ENCODE peak calls at places on chromosome 12, in four cellular contexts. C is epithelial cell of esophagus, G is GM20000, X is esophagus squamous epithelium. Q is an unnamed sample.

GRCh38 chr12:25845415-25845814 is 113.1 kb upstream of the RASSF8 start:
- DNase-seq in X (no peak), G (no peak), C (no peak), Q (no peak)

GRCh38 chr12:93982847-93983315 is 165.5 kb upstream of the PLXNC1 start:
- DNase-seq in C (peak), X (no peak), G (no peak), Q (no peak)

GRCh38 chr12:69881771-69882170 is 56.7 kb downstream of the MYRFL start:
- DNase-seq in C (no peak), G (no peak), X (no peak), Q (no peak)

GRCh38 chr12:43206396-43206795 is 345.6 kb downstream of the ADAMTS20 start:
- DNase-seq in X (no peak), C (peak), G (no peak), Q (no peak)

GRCh38 chr12:92827836-92828431 is 101.2 kb downstream of the EEA1 start:
- DNase-seq in X (no peak), G (peak), C (peak), Q (peak)

GRCh38 chr12:47391566-47391965 is 311.8 kb upstream of the AMIGO2 start:
- DNase-seq in C (no peak), G (no peak), X (no peak), Q (no peak)

GRCh38 chr12:77603923-77604322 is 226.8 kb upstream of the NAV3 start:
- DNase-seq in C (no peak), X (no peak), G (no peak), Q (no peak)

GRCh38 chr12:124453419-124454351 is 113.7 kb downstream of the NCOR2 start:
- DNase-seq in C (peak), X (peak), G (peak), Q (peak)

GRCh38 chr12:98893126-98893525 is 248.0 kb downstream of the APAF1 start:
- DNase-seq in G (no peak), X (no peak), C (no peak), Q (no peak)

GRCh38 chr12:13255792-13256704 is 59.5 kb downstream of the EMP1 start:
- DNase-seq in X (peak), G (peak), C (peak), Q (peak)
- TF ChIP-seq CTCF in X (peak), G (peak), C (peak), Q (peak)

GRCh38 chr12:5988088-5988487 is 43.0 kb upstream of the ANO2 start:
- DNase-seq in C (no peak), X (no peak), G (no peak), Q (no peak)
- TF ChIP-seq CTCF in C (no peak), X (no peak), G (no peak), Q (no peak)

GRCh38 chr12:6324936-6325750 is 14.7 kb downstream of the PLEKHG6 start:
- DNase-seq in C (no peak), G (no peak), X (no peak), Q (no peak)
- TF ChIP-seq CTCF in C (no peak), G (no peak), X (no peak), Q (no peak)

DNA sequence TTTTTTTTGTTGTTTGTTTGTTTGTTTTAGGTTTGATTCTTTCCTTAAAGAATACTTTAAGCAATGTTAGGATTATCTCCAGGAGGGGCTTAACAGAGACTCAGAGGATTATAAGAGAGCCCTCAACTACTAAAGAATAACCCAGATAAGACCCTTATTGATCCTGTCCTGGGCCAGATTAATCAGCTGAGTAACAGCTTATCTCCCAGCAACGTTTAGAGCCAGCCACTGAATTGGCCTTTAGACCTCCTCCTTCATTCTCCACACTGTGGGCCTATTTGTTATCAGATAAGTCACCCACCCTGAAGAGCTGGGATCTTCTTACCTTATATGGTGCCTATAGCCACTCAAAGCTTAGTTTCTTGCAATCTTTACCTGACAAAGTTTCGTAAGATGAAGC is 71.1 kb downstream of the FIGNL2 start:
- DNase-seq in G (no peak), X (no peak), C (no peak), Q (no peak)
- TF ChIP-seq CTCF in G (no peak), X (no peak), C (no peak), Q (no peak)

GRCh38 chr12:109931143-109931542 is 31.1 kb downstream of the TCHP start:
- DNase-seq in G (no peak), C (no peak), X (no peak), Q (no peak)

GRCh38 chr12:109932878-109933503 is 32.9 kb downstream of the TCHP start:
- DNase-seq in G (no peak), C (no peak), X (no peak), Q (no peak)

GRCh38 chr12:109937371-109937770 is 37.3 kb downstream of the TCHP start:
- DNase-seq in X (no peak), C (no peak), G (no peak), Q (no peak)

GRCh38 chr12:109930028-109930800 is 30.1 kb downstream of the TCHP start:
- DNase-seq in X (no peak), C (no peak), G (no peak), Q (no peak)

DNA sequence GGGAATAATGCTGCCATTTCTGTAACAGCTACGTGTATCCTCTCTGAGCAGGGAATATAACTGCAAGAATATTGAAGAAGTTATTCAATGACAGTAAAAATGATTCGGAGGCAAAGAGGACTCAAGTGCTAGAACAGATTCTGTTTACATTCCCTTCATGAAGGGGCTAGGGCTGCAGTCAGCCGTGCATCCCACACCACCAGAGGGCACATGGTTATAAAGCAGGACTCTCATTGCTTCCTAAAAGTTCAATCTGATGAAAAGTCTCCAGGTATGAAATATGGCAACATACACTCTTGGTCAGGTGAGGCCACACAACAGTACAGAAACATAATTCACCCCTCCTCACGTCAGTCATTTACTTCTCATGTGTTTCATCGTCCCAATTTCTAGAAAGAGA is 34.0 kb downstream of the TCHP start:
- DNase-seq in C (no peak), G (no peak), X (no peak), Q (peak)
- TF ChIP-seq CTCF in C (peak), G (no peak), X (peak), Q (no peak)

GRCh38 chr12:105561981-105562726 is 231.7 kb downstream of the C12orf75 start:
- DNase-seq in G (no peak), X (no peak), C (peak), Q (peak)
- TF ChIP-seq CTCF in G (no peak), X (no peak), C (peak), Q (no peak)

Q was measured in Calu3.